ENCODE peak calls at places on chromosome X, in nine cellular contexts. One of them, this sample, is unnamed.

GRCh38 chrX:38099688-38100087 is 93.3 kb downstream of the SYTL5 start:
- DNase-seq in B cell: no peak
- DNase-seq in bronchial epithelial cell: no peak
- DNase-seq in thoracic aorta: no peak
- DNase-seq in GM13976: no peak
- DNase-seq in nephron progenitor cell: no peak
- DNase-seq in GM12865: no peak
- DNase-seq in K562: no peak
- DNase-seq in foreskin keratinocyte: no peak
- DNase-seq in this sample: no peak

GRCh38 chrX:108198420-108198819 is 106.8 kb downstream of the ATG4A start:
- DNase-seq in B cell: no peak
- DNase-seq in bronchial epithelial cell: no peak
- DNase-seq in thoracic aorta: no peak
- DNase-seq in GM13976: no peak
- DNase-seq in nephron progenitor cell: no peak
- DNase-seq in GM12865: no peak
- DNase-seq in K562: no peak
- DNase-seq in foreskin keratinocyte: no peak
- DNase-seq in this sample: no peak

GRCh38 chrX:31319586-31319985 is 247.7 kb upstream of the FTHL17 start:
- DNase-seq in B cell: no peak
- DNase-seq in bronchial epithelial cell: no peak
- DNase-seq in thoracic aorta: no peak
- DNase-seq in GM13976: no peak
- DNase-seq in nephron progenitor cell: no peak
- DNase-seq in GM12865: no peak
- DNase-seq in K562: no peak
- DNase-seq in foreskin keratinocyte: no peak
- DNase-seq in this sample: no peak

GRCh38 chrX:29295987-29296680 is 708.9 kb downstream of the IL1RAPL1 start:
- DNase-seq in B cell: no peak
- DNase-seq in bronchial epithelial cell: peak
- DNase-seq in thoracic aorta: no peak
- DNase-seq in GM13976: no peak
- DNase-seq in nephron progenitor cell: no peak
- DNase-seq in GM12865: no peak
- DNase-seq in K562: no peak
- DNase-seq in foreskin keratinocyte: peak
- DNase-seq in this sample: no peak

GRCh38 chrX:31356501-31357263 is 284.8 kb upstream of the FTHL17 start:
- DNase-seq in B cell: no peak
- DNase-seq in bronchial epithelial cell: no peak
- DNase-seq in thoracic aorta: no peak
- DNase-seq in GM13976: no peak
- DNase-seq in nephron progenitor cell: no peak
- DNase-seq in GM12865: no peak
- DNase-seq in K562: no peak
- DNase-seq in foreskin keratinocyte: no peak
- DNase-seq in this sample: no peak

GRCh38 chrX:11766487-11766886 is 8.4 kb downstream of the MSL3 start:
- DNase-seq in B cell: no peak
- DNase-seq in bronchial epithelial cell: no peak
- DNase-seq in thoracic aorta: no peak
- DNase-seq in GM13976: no peak
- DNase-seq in nephron progenitor cell: no peak
- DNase-seq in GM12865: no peak
- DNase-seq in K562: no peak
- DNase-seq in foreskin keratinocyte: no peak
- DNase-seq in this sample: no peak

GRCh38 chrX:110786486-110786885 is 9.1 kb downstream of the CHRDL1 start:
- DNase-seq in B cell: no peak
- DNase-seq in bronchial epithelial cell: no peak
- DNase-seq in thoracic aorta: no peak
- DNase-seq in GM13976: no peak
- DNase-seq in nephron progenitor cell: no peak
- DNase-seq in GM12865: no peak
- DNase-seq in K562: no peak
- DNase-seq in foreskin keratinocyte: no peak
- DNase-seq in this sample: no peak

GRCh38 chrX:54182194-54182863 is 725 bp downstream of the FAM120C start:
- DNase-seq in B cell: peak
- DNase-seq in bronchial epithelial cell: no peak
- DNase-seq in thoracic aorta: peak
- DNase-seq in GM13976: peak
- DNase-seq in nephron progenitor cell: no peak
- DNase-seq in GM12865: peak
- DNase-seq in K562: peak
- DNase-seq in foreskin keratinocyte: peak
- DNase-seq in this sample: no peak

GRCh38 chrX:40262641-40263560 is 165.1 kb upstream of the BCOR start:
- DNase-seq in B cell: no peak
- DNase-seq in bronchial epithelial cell: peak
- DNase-seq in thoracic aorta: no peak
- DNase-seq in GM13976: no peak
- DNase-seq in nephron progenitor cell: no peak
- DNase-seq in GM12865: no peak
- DNase-seq in K562: no peak
- DNase-seq in foreskin keratinocyte: peak
- DNase-seq in this sample: no peak

GRCh38 chrX:130529531-130529930 is 127.7 kb downstream of the RBMX2 start:
- DNase-seq in B cell: no peak
- DNase-seq in bronchial epithelial cell: no peak
- DNase-seq in thoracic aorta: no peak
- DNase-seq in GM13976: no peak
- DNase-seq in nephron progenitor cell: no peak
- DNase-seq in GM12865: no peak
- DNase-seq in K562: no peak
- DNase-seq in foreskin keratinocyte: no peak
- DNase-seq in this sample: no peak

GRCh38 chrX:26442340-26442739 is 226.4 kb downstream of the MAGEB5 start:
- DNase-seq in B cell: no peak
- DNase-seq in bronchial epithelial cell: peak
- DNase-seq in thoracic aorta: no peak
- DNase-seq in GM13976: no peak
- DNase-seq in nephron progenitor cell: no peak
- DNase-seq in GM12865: no peak
- DNase-seq in K562: no peak
- DNase-seq in foreskin keratinocyte: peak
- DNase-seq in this sample: no peak

DNA sequence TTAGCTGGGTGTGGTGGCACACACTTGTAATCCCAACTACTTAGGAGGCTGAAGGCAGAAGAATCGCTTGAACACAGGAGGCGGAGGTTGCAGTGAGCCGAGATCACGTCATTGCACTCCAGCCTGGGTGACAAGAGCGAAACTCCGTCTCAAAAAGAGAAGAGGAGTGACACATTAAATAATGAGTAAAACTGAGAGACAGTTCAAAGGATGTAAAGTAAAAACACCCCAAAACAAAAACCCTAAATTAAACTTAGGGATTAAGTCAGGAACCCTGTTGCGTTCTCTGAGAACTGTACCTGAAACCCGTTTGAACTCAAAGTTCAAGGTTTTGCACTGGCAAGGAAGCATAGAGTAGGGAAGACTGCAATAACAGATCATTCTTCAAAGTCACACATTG is 141.7 kb downstream of the BRWD3 start:
- DNase-seq in B cell: no peak
- DNase-seq in bronchial epithelial cell: no peak
- DNase-seq in thoracic aorta: no peak
- DNase-seq in GM13976: no peak
- DNase-seq in nephron progenitor cell: no peak
- DNase-seq in GM12865: peak
- DNase-seq in K562: no peak
- DNase-seq in foreskin keratinocyte: no peak
- DNase-seq in this sample: no peak
- TF ChIP-seq CTCF in B cell: no peak
- TF ChIP-seq CTCF in bronchial epithelial cell: no peak
- TF ChIP-seq CTCF in thoracic aorta: no peak
- TF ChIP-seq CTCF in GM13976: no peak
- TF ChIP-seq CTCF in nephron progenitor cell: no peak
- TF ChIP-seq CTCF in GM12865: no peak
- TF ChIP-seq CTCF in K562: no peak
- TF ChIP-seq CTCF in foreskin keratinocyte: no peak
- TF ChIP-seq CTCF in this sample: no peak

GRCh38 chrX:136896121-136896914 is 15.8 kb upstream of the RBMX start:
- DNase-seq in B cell: no peak
- DNase-seq in bronchial epithelial cell: no peak
- DNase-seq in thoracic aorta: no peak
- DNase-seq in GM13976: no peak
- DNase-seq in nephron progenitor cell: no peak
- DNase-seq in GM12865: no peak
- DNase-seq in K562: peak
- DNase-seq in foreskin keratinocyte: no peak
- DNase-seq in this sample: no peak

GRCh38 chrX:136899206-136899605 is 18.7 kb upstream of the RBMX start:
- DNase-seq in B cell: no peak
- DNase-seq in bronchial epithelial cell: no peak
- DNase-seq in thoracic aorta: no peak
- DNase-seq in GM13976: no peak
- DNase-seq in nephron progenitor cell: no peak
- DNase-seq in GM12865: no peak
- DNase-seq in K562: no peak
- DNase-seq in foreskin keratinocyte: no peak
- DNase-seq in this sample: no peak
- TF ChIP-seq CTCF in B cell: no peak
- TF ChIP-seq CTCF in bronchial epithelial cell: no peak
- TF ChIP-seq CTCF in thoracic aorta: no peak
- TF ChIP-seq CTCF in GM13976: no peak
- TF ChIP-seq CTCF in nephron progenitor cell: no peak
- TF ChIP-seq CTCF in GM12865: no peak
- TF ChIP-seq CTCF in K562: no peak
- TF ChIP-seq CTCF in foreskin keratinocyte: no peak
- TF ChIP-seq CTCF in this sample: no peak

GRCh38 chrX:93420635-93421034 is 252.7 kb downstream of the NAP1L3 start:
- DNase-seq in B cell: no peak
- DNase-seq in bronchial epithelial cell: no peak
- DNase-seq in thoracic aorta: no peak
- DNase-seq in GM13976: no peak
- DNase-seq in nephron progenitor cell: no peak
- DNase-seq in GM12865: no peak
- DNase-seq in K562: no peak
- DNase-seq in foreskin keratinocyte: no peak
- DNase-seq in this sample: no peak

GRCh38 chrX:93428497-93428896 is 244.9 kb downstream of the NAP1L3 start:
- DNase-seq in B cell: no peak
- DNase-seq in bronchial epithelial cell: no peak
- DNase-seq in thoracic aorta: no peak
- DNase-seq in GM13976: no peak
- DNase-seq in nephron progenitor cell: no peak
- DNase-seq in GM12865: no peak
- DNase-seq in K562: no peak
- DNase-seq in foreskin keratinocyte: no peak
- DNase-seq in this sample: no peak

GRCh38 chrX:93419642-93420041 is 253.7 kb downstream of the NAP1L3 start:
- DNase-seq in B cell: no peak
- DNase-seq in bronchial epithelial cell: no peak
- DNase-seq in thoracic aorta: no peak
- DNase-seq in GM13976: no peak
- DNase-seq in nephron progenitor cell: no peak
- DNase-seq in GM12865: no peak
- DNase-seq in K562: no peak
- DNase-seq in foreskin keratinocyte: no peak
- DNase-seq in this sample: no peak

GRCh38 chrX:93420090-93420489 is 253.3 kb downstream of the NAP1L3 start:
- DNase-seq in B cell: no peak
- DNase-seq in bronchial epithelial cell: no peak
- DNase-seq in thoracic aorta: no peak
- DNase-seq in GM13976: no peak
- DNase-seq in nephron progenitor cell: no peak
- DNase-seq in GM12865: no peak
- DNase-seq in K562: no peak
- DNase-seq in foreskin keratinocyte: no peak
- DNase-seq in this sample: no peak

GRCh38 chrX:93422693-93423092 is 250.7 kb downstream of the NAP1L3 start:
- DNase-seq in B cell: no peak
- DNase-seq in bronchial epithelial cell: peak
- DNase-seq in thoracic aorta: no peak
- DNase-seq in GM13976: peak
- DNase-seq in nephron progenitor cell: peak
- DNase-seq in GM12865: peak
- DNase-seq in K562: peak
- DNase-seq in foreskin keratinocyte: no peak
- DNase-seq in this sample: peak
- TF ChIP-seq CTCF in B cell: no peak
- TF ChIP-seq CTCF in bronchial epithelial cell: peak
- TF ChIP-seq CTCF in thoracic aorta: peak
- TF ChIP-seq CTCF in GM13976: peak
- TF ChIP-seq CTCF in nephron progenitor cell: peak
- TF ChIP-seq CTCF in GM12865: peak
- TF ChIP-seq CTCF in K562: no peak
- TF ChIP-seq CTCF in foreskin keratinocyte: peak
- TF ChIP-seq CTCF in this sample: peak

GRCh38 chrX:67612231-67612630 is 68.4 kb downstream of the AR start:
- DNase-seq in B cell: no peak
- DNase-seq in bronchial epithelial cell: peak
- DNase-seq in thoracic aorta: no peak
- DNase-seq in GM13976: no peak
- DNase-seq in nephron progenitor cell: no peak
- DNase-seq in GM12865: no peak
- DNase-seq in K562: no peak
- DNase-seq in foreskin keratinocyte: no peak
- DNase-seq in this sample: no peak

GRCh38 chrX:67613366-67613765 is 69.5 kb downstream of the AR start:
- DNase-seq in B cell: no peak
- DNase-seq in bronchial epithelial cell: no peak
- DNase-seq in thoracic aorta: no peak
- DNase-seq in GM13976: no peak
- DNase-seq in nephron progenitor cell: no peak
- DNase-seq in GM12865: no peak
- DNase-seq in K562: no peak
- DNase-seq in foreskin keratinocyte: no peak
- DNase-seq in this sample: no peak

GRCh38 chrX:67614414-67614813 is 70.6 kb downstream of the AR start:
- DNase-seq in B cell: no peak
- DNase-seq in bronchial epithelial cell: peak
- DNase-seq in thoracic aorta: no peak
- DNase-seq in GM13976: no peak
- DNase-seq in nephron progenitor cell: no peak
- DNase-seq in GM12865: no peak
- DNase-seq in K562: no peak
- DNase-seq in foreskin keratinocyte: peak
- DNase-seq in this sample: no peak

GRCh38 chrX:67610282-67610681 is 66.5 kb downstream of the AR start:
- DNase-seq in B cell: no peak
- DNase-seq in bronchial epithelial cell: no peak
- DNase-seq in thoracic aorta: no peak
- DNase-seq in GM13976: no peak
- DNase-seq in nephron progenitor cell: no peak
- DNase-seq in GM12865: peak
- DNase-seq in K562: no peak
- DNase-seq in foreskin keratinocyte: no peak
- DNase-seq in this sample: no peak

GRCh38 chrX:67614006-67614405 is 70.2 kb downstream of the AR start:
- DNase-seq in B cell: no peak
- DNase-seq in bronchial epithelial cell: no peak
- DNase-seq in thoracic aorta: no peak
- DNase-seq in GM13976: no peak
- DNase-seq in nephron progenitor cell: no peak
- DNase-seq in GM12865: no peak
- DNase-seq in K562: no peak
- DNase-seq in foreskin keratinocyte: no peak
- DNase-seq in this sample: no peak
- TF ChIP-seq CTCF in B cell: no peak
- TF ChIP-seq CTCF in bronchial epithelial cell: no peak
- TF ChIP-seq CTCF in thoracic aorta: no peak
- TF ChIP-seq CTCF in GM13976: no peak
- TF ChIP-seq CTCF in nephron progenitor cell: no peak
- TF ChIP-seq CTCF in GM12865: no peak
- TF ChIP-seq CTCF in K562: no peak
- TF ChIP-seq CTCF in foreskin keratinocyte: no peak
- TF ChIP-seq CTCF in this sample: no peak

GRCh38 chrX:18927558-18927957 is 56.4 kb downstream of the PHKA2 start:
- DNase-seq in B cell: no peak
- DNase-seq in bronchial epithelial cell: no peak
- DNase-seq in thoracic aorta: no peak
- DNase-seq in GM13976: no peak
- DNase-seq in nephron progenitor cell: no peak
- DNase-seq in GM12865: no peak
- DNase-seq in K562: no peak
- DNase-seq in foreskin keratinocyte: no peak
- DNase-seq in this sample: no peak
- TF ChIP-seq CTCF in B cell: no peak
- TF ChIP-seq CTCF in bronchial epithelial cell: no peak
- TF ChIP-seq CTCF in thoracic aorta: no peak
- TF ChIP-seq CTCF in GM13976: no peak
- TF ChIP-seq CTCF in nephron progenitor cell: no peak
- TF ChIP-seq CTCF in GM12865: no peak
- TF ChIP-seq CTCF in K562: no peak
- TF ChIP-seq CTCF in foreskin keratinocyte: no peak
- TF ChIP-seq CTCF in this sample: no peak

This sample was measured in progenitor cell of endocrine pancreas.